ENCODE peak calls at places on chromosomes 16 and 17, in eight cellular contexts. O is coronary artery, Y is psoas muscle, I is upper lobe of right lung, X is uterus, T is fibroblast of pulmonary artery, C is lower lobe of right lung, Z is thoracic aorta. S is an unnamed sample.

GRCh38 chr17:19372866-19373505 is 5.3 kb upstream of the MAPK7 start:
- DNase-seq in O (no peak), Y (no peak), I (no peak), X (peak), T (no peak), C (no peak), Z (no peak), S (no peak)

GRCh38 chr16:1287982-1288670 is 21.3 kb upstream of the UBE2I start:
- DNase-seq in O (no peak), Y (no peak), I (no peak), X (no peak), T (no peak), C (no peak), Z (no peak), S (no peak)

GRCh38 chr16:81973737-81974136 is 37.5 kb downstream of the SDR42E1 start:
- DNase-seq in O (no peak), Y (no peak), I (no peak), X (no peak), T (no peak), C (no peak), Z (no peak), S (no peak)

GRCh38 chr16:15739940-15740339 is 89.9 kb downstream of the NDE1 start:
- DNase-seq in O (no peak), Y (no peak), I (no peak), X (no peak), T (no peak), C (no peak), Z (no peak), S (no peak)

GRCh38 chr17:42754782-42755181 is 6.2 kb upstream of the RAMP2 start:
- DNase-seq in O (no peak), Y (peak), I (no peak), X (no peak), T (peak), C (no peak), Z (no peak), S (no peak)

GRCh38 chr16:15492091-15492740 is 57.8 kb downstream of the BMERB1 start:
- DNase-seq in O (peak), Y (no peak), I (no peak), X (no peak), T (no peak), C (no peak), Z (no peak), S (no peak)

GRCh38 chr17:42518046-42518754 is 17.8 kb upstream of the NAGLU start:
- DNase-seq in O (peak), Y (peak), I (peak), X (peak), T (peak), C (peak), Z (peak), S (peak)

GRCh38 chr17:6830383-6830986 is 1.0 kb downstream of the TEKT1 start:
- DNase-seq in O (no peak), Y (no peak), I (no peak), X (no peak), T (no peak), C (no peak), Z (no peak), S (no peak)

GRCh38 chr17:46940692-46941404 is 17.9 kb downstream of the GOSR2 start:
- DNase-seq in O (no peak), Y (peak), I (no peak), X (peak), T (peak), C (peak), Z (no peak), S (peak)

GRCh38 chr16:80947239-80947638 is 59.4 kb downstream of the CMC2 start:
- DNase-seq in O (no peak), Y (no peak), I (no peak), X (no peak), T (peak), C (no peak), Z (no peak), S (no peak)

GRCh38 chr16:27429981-27430441 is 28.0 kb downstream of the IL21R start:
- DNase-seq in O (peak), Y (no peak), I (peak), X (no peak), T (no peak), C (no peak), Z (no peak), S (no peak)

GRCh38 chr17:50935201-50936124 is 69.3 kb upstream of the TOB1 start:
- DNase-seq in O (peak), Y (peak), I (peak), X (no peak), T (no peak), C (peak), Z (peak), S (no peak)

GRCh38 chr17:50986989-50987660 is 121.0 kb upstream of the TOB1 start:
- DNase-seq in O (no peak), Y (no peak), I (no peak), X (no peak), T (peak), C (no peak), Z (no peak), S (peak)

GRCh38 chr16:27972500-27972899 is 91.0 kb downstream of the GSG1L start:
- DNase-seq in O (no peak), Y (no peak), I (peak), X (no peak), T (peak), C (no peak), Z (no peak), S (peak)

DNA sequence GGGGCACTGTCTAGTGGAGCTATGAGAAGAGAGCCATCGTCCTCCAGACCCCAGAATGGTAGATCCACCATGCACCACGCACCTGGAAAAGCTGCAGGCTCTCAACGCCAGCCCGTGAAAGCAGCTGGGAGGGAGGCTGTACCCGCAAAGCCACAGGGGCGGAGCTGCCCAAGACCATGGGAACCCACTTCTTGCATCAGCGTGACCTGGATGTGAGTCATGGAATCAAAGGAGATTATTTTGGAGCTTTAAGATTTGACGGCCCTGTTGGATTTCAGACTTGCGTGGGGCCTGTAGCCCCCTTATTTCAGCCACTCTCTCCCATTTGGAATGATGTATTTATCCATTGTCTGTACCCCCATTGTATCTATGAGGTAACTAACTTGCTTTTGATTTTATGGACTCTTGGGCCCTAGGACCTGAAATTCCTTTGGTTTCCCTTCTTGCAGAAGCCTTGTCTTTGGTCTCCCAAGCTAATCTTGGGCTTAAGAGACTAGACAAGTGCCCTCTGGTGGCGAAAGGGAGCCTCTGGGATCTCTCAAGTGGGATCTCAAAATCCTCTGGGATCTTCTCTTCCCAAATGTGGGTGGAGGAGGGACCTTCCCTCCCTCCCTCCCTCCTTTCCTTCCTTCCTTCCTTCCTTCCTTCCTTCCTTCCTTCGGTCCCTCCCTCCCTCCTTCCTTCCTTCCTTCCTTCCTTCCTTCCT is 58.2 kb upstream of the HAPSTR1 start:
- DNase-seq in O (no peak), Y (no peak), I (no peak), X (no peak), T (peak), C (no peak), Z (no peak), S (no peak)
- TF ChIP-seq CTCF in O (peak), Y (peak), I (peak), X (peak), T (peak), C (peak), Z (peak), S (peak)

GRCh38 chr17:67830440-67830839 is 5.1 kb downstream of the BPTF start:
- DNase-seq in O (no peak), Y (no peak), I (no peak), X (no peak), T (peak), C (no peak), Z (no peak), S (peak)

GRCh38 chr17:67831268-67831667 is 6.0 kb downstream of the BPTF start:
- DNase-seq in O (no peak), Y (no peak), I (no peak), X (no peak), T (no peak), C (no peak), Z (no peak), S (no peak)

GRCh38 chr17:67824735-67825626 is at the start of gene BPTF:
- DNase-seq in O (peak), Y (peak), I (peak), X (peak), T (peak), C (peak), Z (peak), S (peak)

GRCh38 chr17:67833134-67833533 is 7.8 kb downstream of the BPTF start:
- DNase-seq in O (no peak), Y (no peak), I (no peak), X (no peak), T (no peak), C (no peak), Z (no peak), S (no peak)

GRCh38 chr17:67829331-67829730 is 4.0 kb downstream of the BPTF start:
- DNase-seq in O (no peak), Y (no peak), I (no peak), X (no peak), T (no peak), C (no peak), Z (no peak), S (no peak)
- H3K4me3 ChIP-seq in O (peak), Y (peak), I (no peak), X (no peak), T (no peak), C (no peak), Z (peak), S (no peak)

GRCh38 chr16:70416748-70417616 is 21.9 kb downstream of the ST3GAL2 start:
- DNase-seq in O (no peak), Y (no peak), I (no peak), X (no peak), T (no peak), C (no peak), Z (no peak), S (no peak)
- TF ChIP-seq CTCF in O (no peak), Y (no peak), I (no peak), X (no peak), T (no peak), C (no peak), Z (no peak), S (no peak)

GRCh38 chr16:66651965-66652364 is 44.6 kb downstream of the CMTM4 start:
- DNase-seq in O (no peak), Y (no peak), I (peak), X (no peak), T (no peak), C (no peak), Z (no peak), S (no peak)

GRCh38 chr16:66649636-66650205 is 45.2 kb downstream of the CMTM3 start:
- DNase-seq in O (no peak), Y (no peak), I (no peak), X (no peak), T (no peak), C (no peak), Z (no peak), S (no peak)

GRCh38 chr16:66649167-66649566 is 44.7 kb downstream of the CMTM3 start:
- DNase-seq in O (no peak), Y (no peak), I (no peak), X (no peak), T (no peak), C (no peak), Z (no peak), S (no peak)

GRCh38 chr16:66651474-66651765 is 45.1 kb downstream of the CMTM4 start:
- DNase-seq in O (no peak), Y (no peak), I (no peak), X (no peak), T (no peak), C (no peak), Z (no peak), S (no peak)

GRCh38 chr16:66650707-66651473 is 45.7 kb downstream of the CMTM4 start:
- DNase-seq in O (no peak), Y (peak), I (peak), X (peak), T (peak), C (peak), Z (peak), S (peak)
- H3K4me3 ChIP-seq in O (peak), Y (peak), I (no peak), X (no peak), T (peak), C (no peak), Z (peak), S (no peak)